ENCODE peak calls at places on chromosomes 6 and 20, in five cellular contexts. One of them, this sample, is unnamed.

GRCh38 chr6:149049230-149049629 is 268.3 kb upstream of the TAB2 start:
- DNase-seq in GM12878: no peak
- DNase-seq in SK-N-SH: no peak
- DNase-seq in HepG2: no peak
- DNase-seq in HEK293T: no peak
- DNase-seq in this sample: no peak

GRCh38 chr20:47320990-47321805 is 35.3 kb downstream of the ZMYND8 start:
- DNase-seq in HepG2: peak
- DNase-seq in HEK293T: no peak
- DNase-seq in SK-N-SH: no peak
- DNase-seq in GM12878: no peak
- DNase-seq in this sample: no peak

GRCh38 chr6:41022294-41022693 is 16.7 kb downstream of the UNC5CL start:
- DNase-seq in HepG2: no peak
- DNase-seq in SK-N-SH: peak
- DNase-seq in GM12878: no peak
- DNase-seq in HEK293T: no peak
- DNase-seq in this sample: no peak

GRCh38 chr6:20954325-20954724 is 420.1 kb downstream of the CDKAL1 start:
- DNase-seq in SK-N-SH: no peak
- DNase-seq in HepG2: no peak
- DNase-seq in HEK293T: no peak
- DNase-seq in GM12878: no peak
- DNase-seq in this sample: no peak

GRCh38 chr6:35844290-35844689 is 39.1 kb downstream of the LHFPL5 start:
- DNase-seq in SK-N-SH: no peak
- DNase-seq in HepG2: no peak
- DNase-seq in GM12878: no peak
- DNase-seq in HEK293T: no peak
- DNase-seq in this sample: no peak

GRCh38 chr6:41531591-41532582 is 14.3 kb upstream of the FOXP4 start:
- DNase-seq in GM12878: peak
- DNase-seq in SK-N-SH: peak
- DNase-seq in HEK293T: no peak
- DNase-seq in HepG2: no peak
- DNase-seq in this sample: peak

GRCh38 chr6:20061952-20062351 is 150.3 kb downstream of the MBOAT1 start:
- DNase-seq in SK-N-SH: no peak
- DNase-seq in HEK293T: no peak
- DNase-seq in GM12878: no peak
- DNase-seq in HepG2: no peak
- DNase-seq in this sample: no peak

GRCh38 chr6:121881974-121882667 is 446.7 kb downstream of the GJA1 start:
- DNase-seq in SK-N-SH: no peak
- DNase-seq in HEK293T: no peak
- DNase-seq in HepG2: no peak
- DNase-seq in GM12878: no peak
- DNase-seq in this sample: no peak

GRCh38 chr6:110949679-110950285 is 8.7 kb upstream of the GTF3C6 start:
- DNase-seq in HepG2: no peak
- DNase-seq in GM12878: no peak
- DNase-seq in SK-N-SH: peak
- DNase-seq in HEK293T: no peak
- DNase-seq in this sample: peak

GRCh38 chr6:16238057-16238657 is at the start of gene GMPR:
- DNase-seq in GM12878: no peak
- DNase-seq in HepG2: no peak
- DNase-seq in SK-N-SH: peak
- DNase-seq in HEK293T: peak
- DNase-seq in this sample: peak

GRCh38 chr6:160424256-160424655 is 76.1 kb downstream of the SLC22A3 start:
- DNase-seq in SK-N-SH: no peak
- DNase-seq in HepG2: no peak
- DNase-seq in HEK293T: no peak
- DNase-seq in GM12878: no peak
- DNase-seq in this sample: no peak

GRCh38 chr6:27505209-27506027 is 32.5 kb upstream of the ZNF184 start:
- DNase-seq in GM12878: peak
- DNase-seq in HEK293T: peak
- DNase-seq in HepG2: peak
- DNase-seq in SK-N-SH: no peak
- DNase-seq in this sample: peak

GRCh38 chr20:371755-372542 is 8.6 kb upstream of the TRIB3 start:
- DNase-seq in HEK293T: no peak
- DNase-seq in HepG2: peak
- DNase-seq in GM12878: no peak
- DNase-seq in SK-N-SH: no peak
- DNase-seq in this sample: peak

GRCh38 chr6:151690303-151690702 is 117.2 kb upstream of the ESR1 start:
- DNase-seq in SK-N-SH: no peak
- DNase-seq in HEK293T: no peak
- DNase-seq in HepG2: no peak
- DNase-seq in GM12878: peak
- DNase-seq in this sample: no peak

GRCh38 chr6:126302191-126302590 is 37.7 kb upstream of the CENPW start:
- DNase-seq in HEK293T: no peak
- DNase-seq in SK-N-SH: no peak
- DNase-seq in HepG2: no peak
- DNase-seq in GM12878: no peak
- DNase-seq in this sample: no peak

GRCh38 chr6:135226537-135226936 is 45.4 kb downstream of the MYB start:
- DNase-seq in HEK293T: no peak
- DNase-seq in SK-N-SH: no peak
- DNase-seq in GM12878: peak
- DNase-seq in HepG2: no peak
- DNase-seq in this sample: no peak

GRCh38 chr6:32436995-32437836 is 2.5 kb upstream of the HLA-DRA start:
- DNase-seq in GM12878: peak
- DNase-seq in SK-N-SH: no peak
- DNase-seq in HEK293T: no peak
- DNase-seq in HepG2: no peak
- DNase-seq in this sample: no peak

GRCh38 chr6:150276168-150276958 is 92.4 kb upstream of the IYD start:
- DNase-seq in HepG2: no peak
- DNase-seq in GM12878: no peak
- DNase-seq in SK-N-SH: no peak
- DNase-seq in HEK293T: no peak
- DNase-seq in this sample: peak

GRCh38 chr6:164911873-164912580 is 397.4 kb downstream of the C6orf118 start:
- DNase-seq in HEK293T: no peak
- DNase-seq in GM12878: no peak
- DNase-seq in SK-N-SH: no peak
- DNase-seq in HepG2: no peak
- DNase-seq in this sample: no peak

GRCh38 chr6:143673638-143674037 is 4.1 kb upstream of the PHACTR2 start:
- DNase-seq in HepG2: peak
- DNase-seq in HEK293T: no peak
- DNase-seq in SK-N-SH: no peak
- DNase-seq in GM12878: no peak
- DNase-seq in this sample: no peak

GRCh38 chr6:125868252-125868651 is 77.5 kb downstream of the NCOA7 start:
- DNase-seq in GM12878: no peak
- DNase-seq in HepG2: no peak
- DNase-seq in SK-N-SH: no peak
- DNase-seq in HEK293T: no peak
- DNase-seq in this sample: no peak

GRCh38 chr6:90241229-90241873 is 55.3 kb downstream of the BACH2 start:
- DNase-seq in GM12878: no peak
- DNase-seq in HepG2: no peak
- DNase-seq in HEK293T: peak
- DNase-seq in SK-N-SH: no peak
- DNase-seq in this sample: no peak

GRCh38 chr6:25401711-25402110 is 122.5 kb downstream of the CARMIL1 start:
- DNase-seq in SK-N-SH: no peak
- DNase-seq in GM12878: no peak
- DNase-seq in HEK293T: no peak
- DNase-seq in HepG2: no peak
- DNase-seq in this sample: no peak

GRCh38 chr6:42453649-42454427 is 2.1 kb upstream of the TRERF1 start:
- DNase-seq in SK-N-SH: peak
- DNase-seq in GM12878: no peak
- DNase-seq in HEK293T: peak
- DNase-seq in HepG2: no peak
- DNase-seq in this sample: no peak

GRCh38 chr6:113184291-113184690 is 672.9 kb upstream of the MARCKS start:
- DNase-seq in SK-N-SH: no peak
- DNase-seq in HepG2: no peak
- DNase-seq in GM12878: no peak
- DNase-seq in HEK293T: no peak
- DNase-seq in this sample: no peak

GRCh38 chr20:2698912-2699311 is 6.3 kb downstream of the EBF4 start:
- DNase-seq in GM12878: no peak
- DNase-seq in HEK293T: no peak
- DNase-seq in HepG2: no peak
- DNase-seq in SK-N-SH: no peak
- DNase-seq in this sample: no peak

GRCh38 chr20:47607208-47607613 is 105.5 kb downstream of the NCOA3 start:
- DNase-seq in HEK293T: no peak
- DNase-seq in HepG2: no peak
- DNase-seq in GM12878: no peak
- DNase-seq in SK-N-SH: no peak
- DNase-seq in this sample: peak

GRCh38 chr6:71015392-71015791 is 58.5 kb upstream of the B3GAT2 start:
- DNase-seq in HEK293T: no peak
- DNase-seq in HepG2: no peak
- DNase-seq in SK-N-SH: no peak
- DNase-seq in GM12878: no peak
- DNase-seq in this sample: no peak

GRCh38 chr6:71011861-71012260 is 55.0 kb upstream of the B3GAT2 start:
- DNase-seq in SK-N-SH: no peak
- DNase-seq in HepG2: no peak
- DNase-seq in HEK293T: no peak
- DNase-seq in GM12878: no peak
- DNase-seq in this sample: no peak

DNA sequence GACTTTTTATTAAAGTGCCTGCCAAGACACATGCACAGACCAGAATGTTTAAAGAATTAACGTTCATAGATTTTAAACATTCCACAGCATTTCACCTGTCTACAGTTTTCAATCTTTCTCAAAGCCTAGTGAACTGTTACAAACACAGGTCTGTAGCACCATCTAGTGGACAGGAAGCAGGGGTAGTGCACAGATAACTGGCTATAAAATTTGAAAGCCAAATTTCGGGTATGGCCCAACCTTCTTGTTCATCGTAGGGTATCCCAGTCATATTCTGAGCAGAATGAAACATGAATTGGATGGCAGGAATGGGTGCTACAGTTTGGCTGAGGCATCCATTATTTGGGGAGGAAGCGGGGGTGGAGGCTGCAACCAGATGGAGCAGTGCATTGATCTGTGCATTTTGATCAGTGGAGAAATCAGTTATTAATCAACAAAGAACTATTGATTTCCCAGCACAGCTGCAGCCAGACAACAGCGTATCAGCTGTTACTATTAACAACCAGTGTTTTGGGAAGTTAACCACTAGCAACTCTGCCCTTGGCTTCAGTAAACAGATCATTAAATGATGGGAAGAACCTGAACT is 56.1 kb upstream of the B3GAT2 start:
- DNase-seq in GM12878: peak
- DNase-seq in HepG2: peak
- DNase-seq in SK-N-SH: peak
- DNase-seq in HEK293T: peak
- DNase-seq in this sample: peak
- TF ChIP-seq FOXM1 in GM12878: no peak
- TF ChIP-seq FOXM1 in HepG2: no peak
- TF ChIP-seq FOXM1 in SK-N-SH: no peak
- TF ChIP-seq FOXM1 in HEK293T: no peak
- TF ChIP-seq FOXM1 in this sample: no peak

GRCh38 chr6:7282097-7282906 is 30.7 kb downstream of the SSR1 start:
- DNase-seq in HepG2: no peak
- DNase-seq in HEK293T: no peak
- DNase-seq in SK-N-SH: no peak
- DNase-seq in GM12878: no peak
- DNase-seq in this sample: no peak

GRCh38 chr6:7285416-7285815 is 27.6 kb downstream of the SSR1 start:
- DNase-seq in HepG2: no peak
- DNase-seq in SK-N-SH: no peak
- DNase-seq in GM12878: no peak
- DNase-seq in HEK293T: no peak
- DNase-seq in this sample: no peak

GRCh38 chr6:7283676-7284075 is 29.3 kb downstream of the SSR1 start:
- DNase-seq in HEK293T: no peak
- DNase-seq in HepG2: no peak
- DNase-seq in GM12878: no peak
- DNase-seq in SK-N-SH: no peak
- DNase-seq in this sample: no peak
- TF ChIP-seq FOXM1 in HEK293T: no peak
- TF ChIP-seq FOXM1 in HepG2: no peak
- TF ChIP-seq FOXM1 in GM12878: no peak
- TF ChIP-seq FOXM1 in SK-N-SH: no peak
- TF ChIP-seq FOXM1 in this sample: no peak

GRCh38 chr20:61533231-61533631 is 281.2 kb downstream of the CDH4 start:
- DNase-seq in GM12878: no peak
- DNase-seq in HepG2: no peak
- DNase-seq in SK-N-SH: no peak
- DNase-seq in HEK293T: no peak
- DNase-seq in this sample: no peak

GRCh38 chr20:61529354-61529753 is 277.3 kb downstream of the CDH4 start:
- DNase-seq in HEK293T: no peak
- DNase-seq in SK-N-SH: no peak
- DNase-seq in HepG2: no peak
- DNase-seq in GM12878: no peak
- DNase-seq in this sample: no peak

GRCh38 chr20:61534346-61534745 is 282.3 kb downstream of the CDH4 start:
- DNase-seq in HEK293T: no peak
- DNase-seq in HepG2: no peak
- DNase-seq in GM12878: no peak
- DNase-seq in SK-N-SH: no peak
- DNase-seq in this sample: no peak

GRCh38 chr20:61532736-61533135 is 280.7 kb downstream of the CDH4 start:
- DNase-seq in HEK293T: no peak
- DNase-seq in GM12878: no peak
- DNase-seq in HepG2: no peak
- DNase-seq in SK-N-SH: no peak
- DNase-seq in this sample: no peak

GRCh38 chr20:61531553-61532345 is 279.7 kb downstream of the CDH4 start:
- DNase-seq in HEK293T: no peak
- DNase-seq in HepG2: no peak
- DNase-seq in SK-N-SH: no peak
- DNase-seq in GM12878: no peak
- DNase-seq in this sample: no peak
- TF ChIP-seq FOXM1 in HEK293T: no peak
- TF ChIP-seq FOXM1 in HepG2: no peak
- TF ChIP-seq FOXM1 in SK-N-SH: no peak
- TF ChIP-seq FOXM1 in GM12878: no peak
- TF ChIP-seq FOXM1 in this sample: no peak

GRCh38 chr6:140462495-140463311 is 1088.3 kb upstream of the CITED2 start:
- DNase-seq in HepG2: no peak
- DNase-seq in HEK293T: no peak
- DNase-seq in GM12878: no peak
- DNase-seq in SK-N-SH: no peak
- DNase-seq in this sample: no peak

GRCh38 chr6:140464720-140465119 is 1090.3 kb upstream of the CITED2 start:
- DNase-seq in HEK293T: no peak
- DNase-seq in GM12878: no peak
- DNase-seq in HepG2: no peak
- DNase-seq in SK-N-SH: no peak
- DNase-seq in this sample: no peak

GRCh38 chr6:140463312-140463710 is 1088.9 kb upstream of the CITED2 start:
- DNase-seq in GM12878: no peak
- DNase-seq in SK-N-SH: no peak
- DNase-seq in HepG2: no peak
- DNase-seq in HEK293T: no peak
- DNase-seq in this sample: no peak

GRCh38 chr6:140460267-140460666 is 1085.8 kb upstream of the CITED2 start:
- DNase-seq in SK-N-SH: no peak
- DNase-seq in GM12878: no peak
- DNase-seq in HEK293T: no peak
- DNase-seq in HepG2: no peak
- DNase-seq in this sample: no peak
- TF ChIP-seq FOXM1 in SK-N-SH: no peak
- TF ChIP-seq FOXM1 in GM12878: no peak
- TF ChIP-seq FOXM1 in HEK293T: no peak
- TF ChIP-seq FOXM1 in HepG2: no peak
- TF ChIP-seq FOXM1 in this sample: no peak

This sample was measured in K562.